ENCODE peak calls at places on chromosomes 12 and 14, in eight cellular contexts. One of them, this sample, is unnamed.
A peak's percentile ranks its signal among the peaks of the same experiment; 100 is the strongest.

GRCh38 chr14:104280085-104280901 is 141.9 kb downstream of the KIF26A start:
- DNase-seq in fibroblast of mammary gland: no peak
- DNase-seq in BJ: no peak
- DNase-seq in choroid plexus epithelial cell: no peak
- DNase-seq in pancreas: peak; percentile 4
- DNase-seq in prostate gland: no peak
- DNase-seq in CD8-positive, alpha-beta T cell: no peak
- DNase-seq in small intestine: no peak
- DNase-seq in this sample: peak; percentile 44

GRCh38 chr12:10624631-10625030 is 11.2 kb upstream of the MAGOHB start:
- DNase-seq in fibroblast of mammary gland: no peak
- DNase-seq in CD8-positive, alpha-beta T cell: no peak
- DNase-seq in prostate gland: no peak
- DNase-seq in pancreas: no peak
- DNase-seq in choroid plexus epithelial cell: no peak
- DNase-seq in BJ: no peak
- DNase-seq in small intestine: no peak
- DNase-seq in this sample: no peak

GRCh38 chr12:121792607-121793500 is 634 bp downstream of the RHOF start:
- DNase-seq in pancreas: peak; percentile 55
- DNase-seq in BJ: no peak
- DNase-seq in CD8-positive, alpha-beta T cell: peak; percentile 64
- DNase-seq in small intestine: peak; percentile 58
- DNase-seq in fibroblast of mammary gland: no peak
- DNase-seq in prostate gland: no peak
- DNase-seq in choroid plexus epithelial cell: no peak
- DNase-seq in this sample: peak; percentile 38

GRCh38 chr12:1115471-1116242 is 124.6 kb downstream of the ERC1 start:
- DNase-seq in pancreas: no peak
- DNase-seq in fibroblast of mammary gland: peak; percentile 76
- DNase-seq in BJ: peak; percentile 52
- DNase-seq in small intestine: no peak
- DNase-seq in prostate gland: no peak
- DNase-seq in choroid plexus epithelial cell: peak; percentile 66
- DNase-seq in CD8-positive, alpha-beta T cell: no peak
- DNase-seq in this sample: no peak

GRCh38 chr12:20523658-20524057 is 155.3 kb downstream of the PDE3A start:
- DNase-seq in CD8-positive, alpha-beta T cell: no peak
- DNase-seq in BJ: no peak
- DNase-seq in fibroblast of mammary gland: peak; percentile 53
- DNase-seq in choroid plexus epithelial cell: peak; percentile 53
- DNase-seq in pancreas: no peak
- DNase-seq in prostate gland: no peak
- DNase-seq in small intestine: no peak
- DNase-seq in this sample: no peak

GRCh38 chr14:77151245-77151644 is 9.7 kb upstream of the ZDHHC22 start:
- DNase-seq in small intestine: no peak
- DNase-seq in CD8-positive, alpha-beta T cell: no peak
- DNase-seq in choroid plexus epithelial cell: peak; percentile 28
- DNase-seq in prostate gland: no peak
- DNase-seq in pancreas: no peak
- DNase-seq in fibroblast of mammary gland: peak; percentile 8
- DNase-seq in BJ: no peak
- DNase-seq in this sample: no peak

GRCh38 chr14:74935340-74935640 is 12.2 kb upstream of the RPS6KL1 start:
- DNase-seq in BJ: no peak
- DNase-seq in pancreas: no peak
- DNase-seq in prostate gland: no peak
- DNase-seq in choroid plexus epithelial cell: no peak
- DNase-seq in small intestine: no peak
- DNase-seq in fibroblast of mammary gland: no peak
- DNase-seq in CD8-positive, alpha-beta T cell: no peak
- DNase-seq in this sample: peak; percentile 37

GRCh38 chr12:106296179-106296877 is 6.2 kb upstream of the TCP11L2 start:
- DNase-seq in choroid plexus epithelial cell: peak; percentile 62
- DNase-seq in pancreas: no peak
- DNase-seq in fibroblast of mammary gland: peak; percentile 75
- DNase-seq in BJ: no peak
- DNase-seq in prostate gland: no peak
- DNase-seq in small intestine: no peak
- DNase-seq in CD8-positive, alpha-beta T cell: no peak
- DNase-seq in this sample: no peak

GRCh38 chr12:124236651-124237050 is 58.2 kb upstream of the RFLNA start:
- DNase-seq in choroid plexus epithelial cell: peak; percentile 89
- DNase-seq in fibroblast of mammary gland: peak; percentile 49
- DNase-seq in CD8-positive, alpha-beta T cell: no peak
- DNase-seq in BJ: peak; percentile 38
- DNase-seq in small intestine: no peak
- DNase-seq in prostate gland: no peak
- DNase-seq in pancreas: no peak
- DNase-seq in this sample: no peak

GRCh38 chr14:53929871-53930685 is 26.5 kb downstream of the BMP4 start:
- DNase-seq in prostate gland: peak; percentile 38
- DNase-seq in pancreas: no peak
- DNase-seq in BJ: no peak
- DNase-seq in fibroblast of mammary gland: no peak
- DNase-seq in choroid plexus epithelial cell: no peak
- DNase-seq in CD8-positive, alpha-beta T cell: peak; percentile 27
- DNase-seq in small intestine: peak; percentile 40
- DNase-seq in this sample: peak; percentile 51

DNA sequence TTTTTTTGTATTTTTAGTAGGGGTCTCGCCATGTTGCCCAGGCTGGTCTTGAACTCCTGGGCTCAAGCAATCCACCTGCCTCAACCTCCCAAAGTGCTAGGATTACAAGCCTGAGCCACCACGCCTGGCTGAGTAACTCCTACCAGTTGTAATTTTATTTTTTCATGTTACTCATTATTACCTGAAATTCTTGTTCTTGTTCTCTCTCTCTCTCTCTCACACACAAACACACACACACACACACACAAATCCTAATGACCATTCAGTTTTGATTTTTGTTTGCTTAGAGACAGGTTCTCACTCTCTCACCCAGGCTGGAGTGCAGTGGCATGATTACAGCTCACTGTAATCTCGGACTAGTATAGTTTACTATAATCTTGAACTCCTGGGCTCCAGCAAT is 30.2 kb downstream of the DNAL1 start:
- DNase-seq in choroid plexus epithelial cell: no peak
- DNase-seq in small intestine: no peak
- DNase-seq in CD8-positive, alpha-beta T cell: no peak
- DNase-seq in pancreas: no peak
- DNase-seq in fibroblast of mammary gland: no peak
- DNase-seq in prostate gland: no peak
- DNase-seq in BJ: no peak
- DNase-seq in this sample: no peak
- H3K4me3 ChIP-seq in choroid plexus epithelial cell: no peak overlapping the region
- H3K4me3 ChIP-seq in small intestine: no peak overlapping the region
- H3K4me3 ChIP-seq in CD8-positive, alpha-beta T cell: no peak overlapping the region
- H3K4me3 ChIP-seq in pancreas: no peak overlapping the region
- H3K4me3 ChIP-seq in fibroblast of mammary gland: no peak overlapping the region
- H3K4me3 ChIP-seq in prostate gland: no peak overlapping the region
- H3K4me3 ChIP-seq in BJ: no peak overlapping the region
- H3K4me3 ChIP-seq in this sample: no peak overlapping the region

GRCh38 chr14:37197421-37198272 is at the start of gene MIPOL1:
- DNase-seq in pancreas: peak; percentile 88
- DNase-seq in fibroblast of mammary gland: peak; percentile 82
- DNase-seq in choroid plexus epithelial cell: peak; percentile 92
- DNase-seq in small intestine: peak; percentile 85
- DNase-seq in prostate gland: peak; percentile 79
- DNase-seq in BJ: peak; percentile 60
- DNase-seq in CD8-positive, alpha-beta T cell: no peak
- DNase-seq in this sample: peak; percentile 88
- H3K4me3 ChIP-seq in pancreas: peak within 1 kb of the TSS; percentile 61
- H3K4me3 ChIP-seq in fibroblast of mammary gland: peak within 1 kb of the TSS; percentile 81
- H3K4me3 ChIP-seq in choroid plexus epithelial cell: peak within 1 kb of the TSS; percentile 86
- H3K4me3 ChIP-seq in small intestine: peak within 1 kb of the TSS; percentile 17
- H3K4me3 ChIP-seq in prostate gland: peak within 1 kb of the TSS; percentile 60
- H3K4me3 ChIP-seq in BJ: peak within 1 kb of the TSS; percentile 55
- H3K4me3 ChIP-seq in CD8-positive, alpha-beta T cell: no peak within 1 kb of the TSS
- H3K4me3 ChIP-seq in this sample: peak within 1 kb of the TSS; percentile 65

GRCh38 chr12:43758728-43759563 is at the start of the genes IRAK4 and PUS7L:
- DNase-seq in prostate gland: peak; percentile 96
- DNase-seq in BJ: peak; percentile 84
- DNase-seq in choroid plexus epithelial cell: peak; percentile 98
- DNase-seq in pancreas: peak; percentile 96
- DNase-seq in fibroblast of mammary gland: peak; percentile 95
- DNase-seq in CD8-positive, alpha-beta T cell: peak; percentile 95
- DNase-seq in small intestine: peak; percentile 99
- DNase-seq in this sample: peak; percentile 96

GRCh38 chr12:43763769-43764168 is 5.0 kb downstream of the IRAK4 start:
- DNase-seq in CD8-positive, alpha-beta T cell: no peak
- DNase-seq in pancreas: no peak
- DNase-seq in prostate gland: no peak
- DNase-seq in choroid plexus epithelial cell: no peak
- DNase-seq in fibroblast of mammary gland: no peak
- DNase-seq in BJ: no peak
- DNase-seq in small intestine: no peak
- DNase-seq in this sample: no peak

GRCh38 chr12:43762596-43762995 is 3.8 kb downstream of the IRAK4 start:
- DNase-seq in choroid plexus epithelial cell: no peak
- DNase-seq in small intestine: no peak
- DNase-seq in prostate gland: no peak
- DNase-seq in fibroblast of mammary gland: no peak
- DNase-seq in CD8-positive, alpha-beta T cell: no peak
- DNase-seq in pancreas: no peak
- DNase-seq in BJ: no peak
- DNase-seq in this sample: no peak

GRCh38 chr12:43760396-43760795 is 1.6 kb downstream of the IRAK4 start:
- DNase-seq in pancreas: peak; percentile 43
- DNase-seq in prostate gland: peak; percentile 16
- DNase-seq in fibroblast of mammary gland: no peak
- DNase-seq in small intestine: peak; percentile 5
- DNase-seq in CD8-positive, alpha-beta T cell: no peak
- DNase-seq in BJ: no peak
- DNase-seq in choroid plexus epithelial cell: no peak
- DNase-seq in this sample: no peak

DNA sequence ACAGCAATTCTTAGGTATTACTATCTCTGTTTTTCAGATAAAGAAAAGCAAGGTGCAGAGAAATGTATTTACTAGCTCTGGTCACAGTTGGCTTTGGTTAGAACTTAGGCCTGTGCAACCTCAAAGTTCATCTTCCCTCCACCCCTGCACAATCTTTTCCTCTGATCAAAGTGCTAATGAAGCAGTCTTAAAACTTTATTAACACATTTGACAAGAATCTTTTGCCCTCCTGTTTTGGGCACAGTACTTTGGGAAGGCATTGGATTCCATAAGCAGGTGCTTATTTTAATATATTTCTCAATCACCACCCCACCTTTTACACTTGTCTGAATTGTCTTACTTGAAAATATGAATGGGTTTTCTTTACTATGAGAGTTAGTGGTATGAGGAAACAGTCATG is 2.8 kb downstream of the IRAK4 start:
- DNase-seq in CD8-positive, alpha-beta T cell: no peak
- DNase-seq in pancreas: no peak
- DNase-seq in fibroblast of mammary gland: no peak
- DNase-seq in BJ: no peak
- DNase-seq in small intestine: peak; percentile 43
- DNase-seq in choroid plexus epithelial cell: no peak
- DNase-seq in prostate gland: no peak
- DNase-seq in this sample: no peak
- H3K4me3 ChIP-seq in CD8-positive, alpha-beta T cell: no peak overlapping the region
- H3K4me3 ChIP-seq in pancreas: no peak overlapping the region
- H3K4me3 ChIP-seq in fibroblast of mammary gland: no peak overlapping the region
- H3K4me3 ChIP-seq in BJ: no peak overlapping the region
- H3K4me3 ChIP-seq in small intestine: no peak overlapping the region
- H3K4me3 ChIP-seq in choroid plexus epithelial cell: no peak overlapping the region
- H3K4me3 ChIP-seq in prostate gland: no peak overlapping the region
- H3K4me3 ChIP-seq in this sample: no peak overlapping the region

GRCh38 chr14:68546839-68547238 is 246.0 kb downstream of the ZFP36L1 start:
- DNase-seq in CD8-positive, alpha-beta T cell: no peak
- DNase-seq in fibroblast of mammary gland: peak; percentile 96
- DNase-seq in choroid plexus epithelial cell: peak; percentile 87
- DNase-seq in BJ: peak; percentile 51
- DNase-seq in pancreas: no peak
- DNase-seq in small intestine: no peak
- DNase-seq in prostate gland: no peak
- DNase-seq in this sample: no peak

GRCh38 chr14:68549966-68550705 is 242.7 kb downstream of the ZFP36L1 start:
- DNase-seq in small intestine: no peak
- DNase-seq in BJ: no peak
- DNase-seq in prostate gland: peak; percentile 41
- DNase-seq in CD8-positive, alpha-beta T cell: no peak
- DNase-seq in fibroblast of mammary gland: peak; percentile 86
- DNase-seq in pancreas: no peak
- DNase-seq in choroid plexus epithelial cell: peak; percentile 76
- DNase-seq in this sample: no peak

GRCh38 chr14:68549057-68549421 is 243.8 kb downstream of the ZFP36L1 start:
- DNase-seq in choroid plexus epithelial cell: peak; percentile 64
- DNase-seq in BJ: no peak
- DNase-seq in CD8-positive, alpha-beta T cell: no peak
- DNase-seq in pancreas: no peak
- DNase-seq in fibroblast of mammary gland: peak; percentile 96
- DNase-seq in prostate gland: no peak
- DNase-seq in small intestine: no peak
- DNase-seq in this sample: no peak

GRCh38 chr14:68547305-68548193 is 245.3 kb downstream of the ZFP36L1 start:
- DNase-seq in pancreas: no peak
- DNase-seq in BJ: peak; percentile 79
- DNase-seq in small intestine: peak; percentile 20
- DNase-seq in fibroblast of mammary gland: peak; percentile 99
- DNase-seq in choroid plexus epithelial cell: peak; percentile 73
- DNase-seq in prostate gland: peak; percentile 42
- DNase-seq in CD8-positive, alpha-beta T cell: no peak
- DNase-seq in this sample: no peak

GRCh38 chr14:68548194-68549056 is 244.4 kb downstream of the ZFP36L1 start:
- DNase-seq in fibroblast of mammary gland: peak; percentile 99
- DNase-seq in small intestine: no peak
- DNase-seq in BJ: peak; percentile 93
- DNase-seq in prostate gland: peak; percentile 84
- DNase-seq in pancreas: no peak
- DNase-seq in CD8-positive, alpha-beta T cell: no peak
- DNase-seq in choroid plexus epithelial cell: peak; percentile 97
- DNase-seq in this sample: no peak
- H3K4me3 ChIP-seq in fibroblast of mammary gland: no peak overlapping the region
- H3K4me3 ChIP-seq in small intestine: no peak overlapping the region
- H3K4me3 ChIP-seq in BJ: no peak overlapping the region
- H3K4me3 ChIP-seq in prostate gland: no peak overlapping the region
- H3K4me3 ChIP-seq in pancreas: no peak overlapping the region
- H3K4me3 ChIP-seq in CD8-positive, alpha-beta T cell: no peak overlapping the region
- H3K4me3 ChIP-seq in choroid plexus epithelial cell: no peak overlapping the region
- H3K4me3 ChIP-seq in this sample: no peak overlapping the region

This sample was measured in right lobe of liver.